ENCODE peak calls at places on chromosomes 5 and 9, in six cellular contexts. E is cardiac muscle cell; F is heart right ventricle; U is CD4-positive, alpha-beta T cell; T is prostate gland; N is IMR-90. D is an unnamed sample.
A peak's percentile ranks its signal among the peaks of the same experiment; 100 is the strongest.

GRCh38 chr5:108753877-108754276 is 6.2 kb downstream of the FER start:
- DNase-seq in E (no peak), F (no peak), U (no peak), T (no peak), N (peak; percentile 72), D (peak; percentile 40)

GRCh38 chr5:75368391-75368790 is 31.4 kb downstream of the HMGCR start:
- DNase-seq in E (peak; percentile 57), F (no peak), U (no peak), T (no peak), N (peak; percentile 85), D (peak; percentile 77)

GRCh38 chr5:56326116-56326515 is 93.0 kb upstream of the ANKRD55 start:
- DNase-seq in E (no peak), F (no peak), U (no peak), T (no peak), N (no peak), D (no peak)

GRCh38 chr5:78600656-78601452 is 47.7 kb downstream of the LHFPL2 start:
- DNase-seq in E (no peak), F (no peak), U (no peak), T (no peak), N (peak; percentile 84), D (peak; percentile 79)

GRCh38 chr5:7815757-7816534 is 35.0 kb downstream of the CFAP90 start:
- DNase-seq in E (peak; percentile 81), F (peak; percentile 77), U (peak; percentile 48), T (peak; percentile 73), N (peak; percentile 39), D (peak; percentile 48)

GRCh38 chr9:86368871-86369521 is 14.8 kb upstream of the TUT7 start:
- DNase-seq in E (peak; percentile 95), F (no peak), U (no peak), T (peak; percentile 26), N (peak; percentile 83), D (peak; percentile 62)

GRCh38 chr9:124239249-124240073 is 18.3 kb upstream of the NEK6 start:
- DNase-seq in E (no peak), F (no peak), U (no peak), T (no peak), N (no peak), D (no peak)

GRCh38 chr5:12399868-12400267 is 495.6 kb upstream of the CTNND2 start:
- DNase-seq in E (no peak), F (no peak), U (no peak), T (no peak), N (no peak), D (no peak)

GRCh38 chr5:56060276-56061110 is 65.7 kb upstream of the IL6ST start:
- DNase-seq in E (no peak), F (no peak), U (no peak), T (no peak), N (no peak), D (no peak)

GRCh38 chr5:135356522-135357318 is 42.3 kb downstream of the MACROH2A1 start:
- DNase-seq in E (peak; percentile 96), F (peak; percentile 81), U (no peak), T (peak; percentile 24), N (peak; percentile 67), D (peak; percentile 76)

GRCh38 chr9:42378418-42378815 is 195.0 kb downstream of the SPATA31A6 start:
- DNase-seq in E (no peak), F (no peak), U (no peak), T (no peak), N (no peak), D (no peak)

GRCh38 chr5:57431816-57432215 is 50.8 kb downstream of the ACTBL2 start:
- DNase-seq in E (no peak), F (no peak), U (no peak), T (no peak), N (no peak), D (no peak)

GRCh38 chr5:57435701-57436134 is 46.9 kb downstream of the ACTBL2 start:
- DNase-seq in E (peak; percentile 99), F (no peak), U (no peak), T (no peak), N (peak; percentile 99), D (peak; percentile 99)

GRCh38 chr5:57434683-57435082 is 47.9 kb downstream of the ACTBL2 start:
- DNase-seq in E (no peak), F (no peak), U (no peak), T (no peak), N (no peak), D (no peak)

GRCh38 chr5:57434227-57434640 is 48.4 kb downstream of the ACTBL2 start:
- DNase-seq in E (peak; percentile 93), F (no peak), U (no peak), T (no peak), N (no peak), D (peak; percentile 89)

GRCh38 chr5:57432876-57433275 is 49.7 kb downstream of the ACTBL2 start:
- DNase-seq in E (peak; percentile 58), F (no peak), U (no peak), T (no peak), N (no peak), D (peak; percentile 36)
- H3K27ac ChIP-seq in E (no peak overlapping the region), F (no peak overlapping the region), U (no peak overlapping the region), T (no peak overlapping the region), N (no peak overlapping the region), D (no peak overlapping the region)

DNA sequence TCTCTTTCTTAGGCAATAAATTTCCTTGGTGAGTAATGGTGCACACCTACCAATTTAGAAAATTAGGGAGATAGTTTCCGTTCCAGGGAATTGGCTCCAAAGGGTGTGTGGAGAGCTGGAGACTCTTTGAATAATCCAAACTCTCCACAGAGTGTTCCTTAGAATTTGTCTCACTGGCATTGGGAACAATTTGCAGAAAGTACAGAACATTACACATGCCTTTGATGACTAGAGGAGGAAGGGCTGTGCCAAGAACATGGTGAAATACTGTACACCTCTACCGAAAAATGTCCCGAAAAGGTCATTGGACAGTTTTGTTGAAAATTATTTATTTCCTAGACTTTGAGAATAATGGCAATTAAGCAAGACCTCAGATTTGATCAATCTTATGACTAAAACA is 214.2 kb upstream of the MPDZ start:
- DNase-seq in E (no peak), F (no peak), U (no peak), T (no peak), N (no peak), D (no peak)
- H3K27ac ChIP-seq in E (no peak overlapping the region), F (no peak overlapping the region), U (no peak overlapping the region), T (no peak overlapping the region), N (no peak overlapping the region), D (no peak overlapping the region)

GRCh38 chr5:149503006-149503405 is 48.2 kb downstream of the CSNK1A1 start:
- DNase-seq in E (no peak), F (no peak), U (no peak), T (no peak), N (no peak), D (no peak)
- H3K27ac ChIP-seq in E (peak overlapping the region; percentile 19), F (no peak overlapping the region), U (no peak overlapping the region), T (no peak overlapping the region), N (peak overlapping the region; percentile 29), D (no peak overlapping the region)

DNA sequence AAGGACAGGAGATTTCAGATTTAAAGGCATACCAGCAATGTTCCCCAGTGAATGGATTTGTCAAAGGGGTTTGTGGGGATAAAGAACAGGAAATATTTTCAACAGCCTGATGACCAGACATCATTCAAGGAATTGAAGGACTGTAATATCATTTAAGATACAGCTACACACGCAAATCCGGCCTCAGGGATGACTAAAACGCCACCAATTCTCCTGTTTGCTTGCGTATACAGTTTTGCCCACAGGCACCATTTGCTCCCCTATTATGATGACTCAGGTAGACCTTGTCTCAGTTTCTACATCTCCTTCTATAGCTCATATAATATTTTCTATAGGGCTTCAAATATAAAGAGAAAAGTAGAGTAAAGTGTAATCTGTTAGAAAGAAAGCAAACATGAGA is 29.7 kb upstream of the ITGA1 start:
- DNase-seq in E (no peak), F (no peak), U (no peak), T (no peak), N (no peak), D (peak; percentile 82)
- H3K27ac ChIP-seq in E (no peak overlapping the region), F (peak overlapping the region; percentile 77), U (no peak overlapping the region), T (no peak overlapping the region), N (no peak overlapping the region), D (peak overlapping the region; percentile 84)

DNA sequence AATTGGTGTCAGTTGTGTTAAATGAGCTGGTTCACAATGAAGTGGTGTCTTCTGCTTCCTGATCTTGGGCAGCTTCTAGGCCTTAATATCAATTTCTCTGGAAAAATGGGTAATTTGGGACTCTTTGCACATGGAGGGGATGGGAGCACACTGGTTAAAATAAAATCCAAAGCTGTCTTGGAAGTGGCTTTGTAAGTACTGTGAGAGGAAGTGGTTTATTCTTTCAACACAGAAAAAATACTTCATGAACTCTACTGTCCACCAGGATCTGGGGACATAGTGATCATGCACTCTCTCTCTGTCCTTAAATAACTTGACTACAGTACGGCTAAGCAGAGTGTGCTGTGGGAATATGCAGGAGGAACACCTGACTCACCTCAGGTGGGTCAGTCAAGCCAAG is 2.4 kb downstream of the PCYOX1L start:
- DNase-seq in E (no peak), F (no peak), U (no peak), T (no peak), N (no peak), D (no peak)
- H3K27ac ChIP-seq in E (no peak overlapping the region), F (no peak overlapping the region), U (no peak overlapping the region), T (no peak overlapping the region), N (no peak overlapping the region), D (no peak overlapping the region)

GRCh38 chr9:70055867-70056266 is 12.2 kb downstream of the MAMDC2 start:
- DNase-seq in E (no peak), F (no peak), U (no peak), T (no peak), N (no peak), D (no peak)
- H3K27ac ChIP-seq in E (no peak overlapping the region), F (no peak overlapping the region), U (no peak overlapping the region), T (peak overlapping the region; percentile 38), N (no peak overlapping the region), D (no peak overlapping the region)

DNA sequence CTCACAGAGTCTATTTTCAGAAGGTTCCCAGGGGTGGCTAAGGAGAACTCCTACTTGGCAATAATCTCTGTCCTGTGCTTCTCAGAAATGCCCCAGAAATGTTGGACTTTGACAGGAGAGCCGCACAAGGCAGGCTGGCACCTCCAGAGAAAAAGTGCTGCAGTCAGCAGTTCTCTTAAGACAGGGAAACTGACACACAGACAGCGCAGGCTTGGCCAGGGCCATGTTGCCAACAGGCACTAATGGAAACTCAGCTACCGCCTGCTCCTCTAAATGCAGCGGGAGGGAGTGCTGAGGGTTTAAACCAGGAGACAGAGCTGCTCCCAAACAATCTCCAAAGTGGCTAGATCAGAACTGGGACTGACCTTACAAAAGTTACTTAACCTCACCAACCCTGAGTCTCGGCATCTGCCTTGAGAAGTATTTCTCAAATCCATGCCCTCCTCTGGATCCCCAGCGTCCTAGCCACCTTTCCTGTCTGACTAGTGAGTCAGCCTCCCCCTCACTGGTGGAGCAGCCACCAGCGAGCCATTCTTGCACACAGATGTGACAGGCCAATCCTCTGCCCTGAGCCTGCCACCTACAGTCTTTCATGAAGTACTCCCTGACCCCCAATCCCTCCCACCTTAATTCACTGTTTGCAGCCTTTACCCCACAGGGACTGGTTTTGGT is 186.4 kb downstream of the CDK5RAP2 start:
- DNase-seq in E (peak; percentile 64), F (no peak), U (no peak), T (no peak), N (peak; percentile 49), D (no peak)
- H3K27ac ChIP-seq in E (no peak overlapping the region), F (no peak overlapping the region), U (no peak overlapping the region), T (no peak overlapping the region), N (peak overlapping the region; percentile 66), D (peak overlapping the region; percentile 47)

GRCh38 chr9:14031015-14031414 is 282.9 kb downstream of the NFIB start:
- DNase-seq in E (peak; percentile 95), F (peak; percentile 18), U (no peak), T (no peak), N (peak; percentile 18), D (peak; percentile 76)
- H3K27ac ChIP-seq in E (peak overlapping the region; percentile 64), F (peak overlapping the region; percentile 88), U (no peak overlapping the region), T (peak overlapping the region; percentile 66), N (no peak overlapping the region), D (peak overlapping the region; percentile 56)